ENCODE peak calls at places on chromosomes 4 and X, in four cellular contexts. A, W, D and R are unnamed samples.

GRCh38 chr4:23135792-23136645 is 443.3 kb downstream of the GBA3 start:
- DNase-seq in A (peak), W (no peak), D (no peak), R (peak)

GRCh38 chrX:14927391-14927790 is 54.2 kb downstream of the MOSPD2 start:
- DNase-seq in A (no peak), W (no peak), D (no peak), R (peak)

GRCh38 chr4:83876047-83876446 is 340.1 kb downstream of the GPAT3 start:
- DNase-seq in A (no peak), W (peak), D (no peak), R (no peak)

GRCh38 chr4:2968381-2968780 is 5.0 kb downstream of the GRK4 start:
- DNase-seq in A (no peak), W (peak), D (no peak), R (no peak)

GRCh38 chrX:24498975-24499374 is 33.9 kb downstream of the PDK3 start:
- DNase-seq in A (no peak), W (no peak), D (no peak), R (peak)

GRCh38 chr4:122450847-122451246 is 5.7 kb downstream of the IL2 start:
- DNase-seq in A (no peak), W (peak), D (no peak), R (peak)

GRCh38 chrX:68945603-68946228 is 116.9 kb downstream of the EFNB1 start:
- DNase-seq in A (peak), W (peak), D (no peak), R (no peak)

GRCh38 chr4:6331018-6331417 is 61.4 kb downstream of the WFS1 start:
- DNase-seq in A (peak), W (peak), D (no peak), R (peak)

GRCh38 chr4:113052379-113052951 is 3.0 kb downstream of the ANK2 start:
- DNase-seq in A (peak), W (peak), D (no peak), R (no peak)

GRCh38 chrX:7108995-7109634 is 38.4 kb upstream of the STS start:
- DNase-seq in A (no peak), W (no peak), D (no peak), R (no peak)

GRCh38 chr4:39976945-39977488 is 694 bp downstream of the PDS5A start:
- DNase-seq in A (peak), W (peak), D (peak), R (peak)

GRCh38 chr4:4788573-4788972 is 70.9 kb upstream of the MSX1 start:
- DNase-seq in A (no peak), W (no peak), D (no peak), R (no peak)

GRCh38 chrX:46184749-46185148 is 360.5 kb downstream of the ZNF674 start:
- DNase-seq in A (no peak), W (no peak), D (no peak), R (no peak)

GRCh38 chrX:115053223-115053622 is 35.8 kb upstream of the IL13RA2 start:
- DNase-seq in A (no peak), W (no peak), D (no peak), R (no peak)

GRCh38 chr4:14399919-14400706 is 602.2 kb upstream of the CPEB2 start:
- DNase-seq in A (no peak), W (peak), D (no peak), R (no peak)

GRCh38 chr4:105215609-105216313 is 69.1 kb downstream of the TET2 start:
- DNase-seq in A (no peak), W (peak), D (no peak), R (no peak)

GRCh38 chr4:119550857-119551532 is 77.6 kb downstream of the PDE5A start:
- DNase-seq in A (no peak), W (peak), D (no peak), R (no peak)

GRCh38 chr4:111494971-111495370 is 650.3 kb upstream of the FAM241A start:
- DNase-seq in A (no peak), W (no peak), D (no peak), R (no peak)

GRCh38 chrX:78708171-78708570 is 39.3 kb upstream of the LPAR4 start:
- DNase-seq in A (peak), W (peak), D (no peak), R (peak)